ENCODE peak calls at places on chromosomes 11 and 22, in eight cellular contexts. T, O, Z, P, R, X, H and E are unnamed samples.

GRCh38 chr11:120248551-120249278 is 8.8 kb downstream of the POU2F3 start:
- DNase-seq in P (peak), X (no peak), O (no peak), R (no peak), H (no peak), T (no peak), Z (peak), E (peak)

GRCh38 chr11:798093-798713 is at the start of gene SLC25A22:
- DNase-seq in O (peak), R (peak), P (peak), Z (peak), X (peak), H (peak), T (peak), E (peak)

GRCh38 chr11:125262825-125263218 is 98.3 kb downstream of the PKNOX2 start:
- DNase-seq in T (no peak), H (no peak), P (no peak), R (peak), O (no peak), X (no peak), Z (peak), E (no peak)

GRCh38 chr11:76793391-76793811 is 10.2 kb downstream of the TSKU start:
- DNase-seq in R (peak), T (no peak), X (no peak), P (no peak), O (no peak), Z (no peak), H (no peak), E (no peak)

GRCh38 chr11:63710476-63711217 is 29.3 kb downstream of the RTN3 start:
- DNase-seq in X (no peak), O (no peak), P (peak), R (no peak), H (no peak), Z (peak), T (no peak), E (no peak)

GRCh38 chr11:93487032-93487483 is 56.1 kb downstream of the SMCO4 start:
- DNase-seq in X (no peak), Z (peak), P (no peak), O (no peak), H (no peak), T (no peak), R (peak), E (peak)

GRCh38 chr22:47837703-47838102 is 1075.3 kb downstream of the TBC1D22A start:
- DNase-seq in O (no peak), R (no peak), H (no peak), T (no peak), Z (peak), P (peak), X (no peak), E (no peak)

GRCh38 chr11:72083414-72083813 is 2.8 kb downstream of the LRRC51 start:
- DNase-seq in P (no peak), Z (no peak), T (no peak), H (no peak), R (no peak), X (no peak), O (no peak), E (no peak)

GRCh38 chr11:6650980-6651379 is 4.6 kb downstream of the DCHS1 start:
- DNase-seq in O (no peak), X (no peak), H (no peak), R (no peak), Z (no peak), T (no peak), P (peak), E (no peak)

GRCh38 chr11:76234704-76235232 is 28.5 kb upstream of the WNT11 start:
- DNase-seq in X (no peak), T (peak), O (no peak), P (peak), H (no peak), Z (no peak), R (no peak), E (peak)

GRCh38 chr11:25775608-25776007 is 556.3 kb upstream of the ANO3 start:
- DNase-seq in O (no peak), X (no peak), T (no peak), P (no peak), Z (no peak), H (no peak), R (no peak), E (no peak)

GRCh38 chr22:42056757-42057511 is 13.7 kb downstream of the NAGA start:
- DNase-seq in O (no peak), Z (no peak), R (no peak), H (no peak), P (no peak), X (no peak), T (no peak), E (no peak)

GRCh38 chr22:46767249-46767985 is 5.0 kb downstream of the TBC1D22A start:
- DNase-seq in H (no peak), Z (no peak), T (no peak), O (no peak), R (no peak), X (no peak), P (no peak), E (no peak)

GRCh38 chr11:80379620-80380278 is 938.9 kb upstream of the TENM4 start:
- DNase-seq in P (no peak), T (no peak), R (no peak), H (no peak), X (no peak), O (no peak), Z (no peak), E (no peak)

GRCh38 chr11:101586965-101587364 is 3.2 kb upstream of the TRPC6 start:
- DNase-seq in Z (no peak), O (no peak), R (no peak), P (no peak), T (no peak), X (no peak), H (no peak), E (no peak)

GRCh38 chr22:37025500-37026070 is 6.0 kb downstream of the MPST start:
- DNase-seq in P (no peak), T (no peak), H (no peak), R (no peak), O (no peak), X (no peak), Z (no peak), E (peak)

GRCh38 chr11:27319065-27319464 is 44.0 kb downstream of the CCDC34 start:
- DNase-seq in T (peak), H (no peak), P (peak), Z (peak), R (no peak), O (no peak), X (no peak), E (no peak)

GRCh38 chr11:44621140-44621681 is 55.7 kb downstream of the CD82 start:
- DNase-seq in R (peak), O (peak), T (peak), P (peak), Z (peak), H (peak), X (peak), E (peak)

GRCh38 chr11:98616256-98616655 is 404.5 kb upstream of the CNTN5 start:
- DNase-seq in R (no peak), T (no peak), X (no peak), H (no peak), Z (no peak), P (no peak), O (no peak), E (no peak)